ENCODE peak calls at places on chromosome 10, in four cellular contexts. F is breast epithelium, U is heart left ventricle, R is GM23338. T is an unnamed sample.

GRCh38 chr10:96509017-96509641 is 4.6 kb downstream of the TLL2 start:
- DNase-seq in F (no peak), U (no peak), R (peak; percentile 76), T (peak; percentile 19)

GRCh38 chr10:11595395-11595692 is 16.1 kb downstream of the USP6NL start:
- DNase-seq in F (no peak), U (peak; percentile 38), R (no peak), T (no peak)

GRCh38 chr10:125159932-125160855 is at the start of gene CTBP2:
- DNase-seq in F (peak; percentile 55), U (peak; percentile 64), R (peak; percentile 75), T (no peak)

GRCh38 chr10:26855186-26855585 is 5.6 kb downstream of the ABI1 start:
- DNase-seq in F (no peak), U (no peak), R (no peak), T (no peak)

GRCh38 chr10:87053121-87053520 is 33.0 kb downstream of the FAM25A start:
- DNase-seq in F (peak; percentile 21), U (peak; percentile 47), R (no peak), T (no peak)

GRCh38 chr10:51083280-51083986 is 9.1 kb downstream of the PRKG1 start:
- DNase-seq in F (no peak), U (no peak), R (peak; percentile 71), T (no peak)

GRCh38 chr10:133366130-133366478 is 7.0 kb downstream of the ECHS1 start:
- DNase-seq in F (no peak), U (no peak), R (no peak), T (no peak)

GRCh38 chr10:31345886-31346285 is 26.9 kb downstream of the ZEB1 start:
- DNase-seq in F (no peak), U (no peak), R (no peak), T (no peak)

GRCh38 chr10:74439213-74439612 is 288.2 kb downstream of the ADK start:
- DNase-seq in F (no peak), U (no peak), R (no peak), T (no peak)

GRCh38 chr10:14801693-14802092 is 27.0 kb upstream of the FAM107B start:
- DNase-seq in F (no peak), U (no peak), R (peak; percentile 17), T (no peak)

GRCh38 chr10:92052088-92052487 is 128.5 kb downstream of the BTAF1 start:
- DNase-seq in F (no peak), U (peak; percentile 81), R (no peak), T (no peak)

GRCh38 chr10:29658984-29659769 is 24.4 kb upstream of the SVIL start:
- DNase-seq in F (peak; percentile 79), U (peak; percentile 50), R (no peak), T (peak; percentile 99)

GRCh38 chr10:63554666-63555065 is 33.5 kb downstream of the REEP3 start:
- DNase-seq in F (no peak), U (no peak), R (no peak), T (no peak)

GRCh38 chr10:83943920-83944319 is 195.4 kb upstream of the GHITM start:
- DNase-seq in F (no peak), U (no peak), R (no peak), T (no peak)

GRCh38 chr10:53601260-53601875 is 828.8 kb upstream of the MBL2 start:
- DNase-seq in F (no peak), U (no peak), R (peak; percentile 75), T (no peak)

GRCh38 chr10:26085549-26085948 is 131.0 kb upstream of the GAD2 start:
- DNase-seq in F (no peak), U (no peak), R (peak; percentile 35), T (no peak)

GRCh38 chr10:104345512-104345911 is 7.2 kb upstream of the ITPRIP start:
- DNase-seq in F (no peak), U (no peak), R (no peak), T (no peak)

GRCh38 chr10:12279281-12279680 is 70.1 kb upstream of the CAMK1D start:
- DNase-seq in F (no peak), U (no peak), R (no peak), T (no peak)

GRCh38 chr10:118712080-118712479 is 42.7 kb downstream of the CACUL1 start:
- DNase-seq in F (no peak), U (no peak), R (no peak), T (no peak)

GRCh38 chr10:118708571-118708970 is 46.2 kb downstream of the CACUL1 start:
- DNase-seq in F (no peak), U (no peak), R (no peak), T (no peak)

GRCh38 chr10:118710487-118710886 is 44.3 kb downstream of the CACUL1 start:
- DNase-seq in F (no peak), U (no peak), R (no peak), T (no peak)

GRCh38 chr10:118712930-118713634 is 41.7 kb downstream of the CACUL1 start:
- DNase-seq in F (no peak), U (no peak), R (peak; percentile 74), T (no peak)
- TF ChIP-seq CTCF in F (no peak), U (no peak), R (peak; percentile 62), T (peak; percentile 38)

DNA sequence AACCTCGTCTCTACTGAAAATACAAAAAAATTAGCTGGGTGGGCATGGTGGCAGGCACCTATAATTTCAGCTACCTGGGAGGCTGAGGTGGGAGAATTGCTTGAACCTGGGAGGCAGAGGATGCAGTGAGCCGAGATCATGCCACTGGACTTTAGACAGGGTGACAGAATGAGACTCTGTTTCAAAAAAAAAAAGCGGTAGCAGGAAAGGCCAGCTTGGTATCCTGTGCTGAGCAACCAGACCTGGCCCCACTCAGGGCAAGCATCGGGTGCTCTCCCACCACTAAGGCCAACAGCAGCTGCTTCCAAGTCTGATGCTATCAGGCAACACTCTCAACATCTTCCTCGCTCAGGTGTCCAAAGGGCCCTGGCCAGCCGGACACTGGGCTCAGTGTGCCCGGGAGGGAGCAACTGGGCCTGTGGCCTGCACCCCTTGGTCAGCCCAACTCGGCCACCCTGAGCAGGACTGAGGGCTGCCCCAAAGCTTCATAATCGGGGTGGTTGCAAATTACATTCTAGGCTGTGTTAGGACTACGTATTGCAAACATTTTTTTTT is 44.3 kb upstream of the MSMB start:
- DNase-seq in F (no peak), U (no peak), R (no peak), T (no peak)
- H3K4me1 ChIP-seq in F (no peaks in the 10 kb centered on the region), U (no peaks in the 10 kb centered on the region), R (no peaks in the 10 kb centered on the region), T (no peaks in the 10 kb centered on the region)

DNA sequence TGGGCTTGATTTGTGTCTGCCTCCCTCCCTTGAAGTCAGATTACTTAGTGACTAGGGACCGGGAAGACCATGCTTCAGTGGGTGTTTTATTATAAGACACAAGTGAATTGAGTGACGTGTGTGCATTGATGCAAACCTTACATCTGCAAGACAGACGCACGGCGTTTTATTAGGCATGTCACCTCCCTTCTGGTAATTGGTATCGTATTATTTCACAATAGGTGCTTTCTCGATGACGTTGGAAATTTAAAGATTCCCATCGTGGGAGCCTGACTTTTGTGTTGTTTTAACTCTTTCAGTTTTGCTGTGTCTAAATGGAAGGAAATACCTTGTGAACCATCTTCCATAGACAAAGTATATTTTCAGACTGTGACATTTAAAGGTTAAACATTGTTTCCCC is 132.6 kb downstream of the INSYN2A start:
- DNase-seq in F (no peak), U (no peak), R (no peak), T (no peak)
- TF ChIP-seq CTCF in F (no peak), U (no peak), R (no peak), T (no peak)

DNA sequence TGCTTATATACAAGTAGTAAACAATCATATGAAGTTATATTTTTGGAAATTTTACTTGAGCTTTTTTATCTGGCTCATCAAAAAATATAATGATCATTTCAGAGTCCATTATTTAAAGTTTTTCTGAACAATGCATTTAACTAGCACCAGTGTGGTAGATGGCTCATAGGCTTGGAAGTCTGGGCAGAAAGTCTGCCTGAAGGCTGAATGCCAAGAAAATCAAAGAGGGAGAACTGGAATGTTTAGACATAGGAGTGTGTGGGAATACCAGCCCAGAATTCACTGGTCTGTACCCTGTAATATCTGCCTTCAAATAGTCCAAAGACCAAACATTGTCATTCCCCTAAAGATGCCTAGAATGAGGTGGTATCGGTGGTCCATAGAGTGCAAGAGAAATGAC is 40.3 kb upstream of the ANK3 start:
- DNase-seq in F (no peak), U (no peak), R (no peak), T (no peak)
- H3K4me1 ChIP-seq in F (no peaks in the 10 kb centered on the region), U (no peaks in the 10 kb centered on the region), R (no peaks in the 10 kb centered on the region), T (peaks cover 47% of the 10 kb centered on the region)

GRCh38 chr10:128001886-128002285 is 95.0 kb downstream of the PTPRE start:
- DNase-seq in F (no peak), U (no peak), R (no peak), T (no peak)
- TF ChIP-seq CTCF in F (no peak), U (no peak), R (no peak), T (no peak)

GRCh38 chr10:80421369-80422220 is 13.2 kb downstream of the PRXL2A start:
- DNase-seq in F (no peak), U (no peak), R (no peak), T (no peak)
- H3K4me1 ChIP-seq in F (peaks cover 3% of the 10 kb centered on the region), U (no peaks in the 10 kb centered on the region), R (peaks cover 24% of the 10 kb centered on the region), T (peaks cover under 1% of the 10 kb centered on the region)

GRCh38 chr10:69934768-69935167 is 117.9 kb upstream of the MACROH2A2 start:
- DNase-seq in F (no peak), U (no peak), R (no peak), T (no peak)

GRCh38 chr10:69938541-69938991 is 114.1 kb upstream of the MACROH2A2 start:
- DNase-seq in F (no peak), U (no peak), R (no peak), T (no peak)

GRCh38 chr10:69939033-69939432 is 113.6 kb upstream of the MACROH2A2 start:
- DNase-seq in F (no peak), U (no peak), R (no peak), T (no peak)

GRCh38 chr10:69939481-69939880 is 113.2 kb upstream of the MACROH2A2 start:
- DNase-seq in F (no peak), U (no peak), R (no peak), T (no peak)

GRCh38 chr10:69936091-69936490 is 116.6 kb upstream of the MACROH2A2 start:
- DNase-seq in F (no peak), U (no peak), R (peak; percentile 58), T (no peak)
- TF ChIP-seq CTCF in F (no peak), U (no peak), R (peak; percentile 42), T (no peak)

T was measured in keratinocyte.